ENCODE peak calls at places on chromosomes 4 and X, in five cellular contexts. N, Y, M, D and B are unnamed samples.

GRCh38 chrX:55253528-55253927 is 11.2 kb downstream of the PAGE3 start:
- DNase-seq in N (no peak), Y (no peak), M (no peak), D (no peak), B (no peak)

GRCh38 chr4:83112678-83113428 is 1.7 kb downstream of the PLAC8 start:
- DNase-seq in N (no peak), Y (peak; percentile 73), M (peak; percentile 48), D (no peak), B (peak; percentile 41)

GRCh38 chr4:22999419-22999818 is 306.7 kb downstream of the GBA3 start:
- DNase-seq in N (no peak), Y (peak; percentile 0), M (no peak), D (no peak), B (no peak)

GRCh38 chr4:88807499-88807898 is 109.9 kb upstream of the NAP1L5 start:
- DNase-seq in N (no peak), Y (no peak), M (no peak), D (no peak), B (no peak)

GRCh38 chr4:151864068-151864467 is 103.3 kb upstream of the GATB start:
- DNase-seq in N (no peak), Y (no peak), M (no peak), D (no peak), B (no peak)

GRCh38 chr4:87356832-87357526 is 34.0 kb downstream of the HSD17B11 start:
- DNase-seq in N (no peak), Y (no peak), M (no peak), D (no peak), B (no peak)

GRCh38 chr4:184165291-184165690 is 52.4 kb downstream of the ENPP6 start:
- DNase-seq in N (no peak), Y (no peak), M (no peak), D (no peak), B (no peak)

GRCh38 chr4:13833171-13833804 is 205.8 kb upstream of the BOD1L1 start:
- DNase-seq in N (no peak), Y (no peak), M (no peak), D (no peak), B (no peak)

GRCh38 chr4:37953620-37954325 is 6.4 kb upstream of the PTTG2 start:
- DNase-seq in N (no peak), Y (no peak), M (no peak), D (no peak), B (no peak)

GRCh38 chr4:153933851-153934688 is 145.2 kb upstream of the SFRP2 start:
- DNase-seq in N (no peak), Y (no peak), M (no peak), D (no peak), B (no peak)

GRCh38 chr4:90234916-90235547 is 107.8 kb downstream of the CCSER1 start:
- DNase-seq in N (no peak), Y (no peak), M (no peak), D (no peak), B (no peak)

GRCh38 chr4:112348488-112349158 is 51.5 kb downstream of the ALPK1 start:
- DNase-seq in N (peak; percentile 52), Y (peak; percentile 5), M (no peak), D (peak; percentile 72), B (no peak)

GRCh38 chr4:164700471-164700870 is 53.5 kb upstream of the SMIM31 start:
- DNase-seq in N (peak; percentile 47), Y (peak; percentile 46), M (no peak), D (no peak), B (peak; percentile 7)

GRCh38 chrX:108696690-108697089 is 39.7 kb downstream of the IRS4 start:
- DNase-seq in N (no peak), Y (no peak), M (no peak), D (no peak), B (no peak)

GRCh38 chr4:38935391-38936073 is 67.9 kb downstream of the FAM114A1 start:
- DNase-seq in N (no peak), Y (no peak), M (no peak), D (no peak), B (no peak)

GRCh38 chr4:181959121-181959520 is 284.1 kb upstream of the TENM3 start:
- DNase-seq in N (no peak), Y (no peak), M (no peak), D (no peak), B (no peak)

GRCh38 chrX:87516716-87517115 is 886 bp upstream of the KLHL4 start:
- DNase-seq in N (no peak), Y (no peak), M (no peak), D (no peak), B (no peak)

GRCh38 chr4:180808862-180809261 is 1434.3 kb upstream of the TENM3 start:
- DNase-seq in N (no peak), Y (no peak), M (no peak), D (no peak), B (no peak)

GRCh38 chr4:162837241-162837640 is 329.4 kb downstream of the NAF1 start:
- DNase-seq in N (no peak), Y (no peak), M (no peak), D (no peak), B (no peak)

GRCh38 chrX:37847733-37848197 is 394 bp upstream of the DYNLT3 start:
- DNase-seq in N (no peak), Y (no peak), M (no peak), D (no peak), B (no peak)

GRCh38 chrX:97858592-97858991 is 974.9 kb downstream of the RPA4 start:
- DNase-seq in N (no peak), Y (no peak), M (no peak), D (no peak), B (no peak)

GRCh38 chr4:74262522-74262921 is 45.7 kb upstream of the EPGN start:
- DNase-seq in N (no peak), Y (no peak), M (no peak), D (no peak), B (no peak)

GRCh38 chrX:13043138-13043537 is 1.3 kb downstream of the FAM9C start:
- DNase-seq in N (no peak), Y (no peak), M (no peak), D (no peak), B (no peak)

GRCh38 chr4:151302432-151302831 is 23.0 kb downstream of the SH3D19 start:
- DNase-seq in N (peak; percentile 14), Y (no peak), M (no peak), D (no peak), B (no peak)

GRCh38 chrX:42093756-42094155 is 170.4 kb upstream of the CASK start:
- DNase-seq in N (no peak), Y (peak; percentile 15), M (no peak), D (no peak), B (no peak)

GRCh38 chrX:106898462-106898861 is 4.7 kb downstream of the RIPPLY1 start:
- DNase-seq in N (peak; percentile 1), Y (peak; percentile 73), M (peak; percentile 23), D (peak; percentile 24), B (peak; percentile 41)